ENCODE peak calls at places on chromosomes 4 and X, in seven cellular contexts. One of them, this sample, is unnamed.

GRCh38 chrX:21656587-21657317 is 1.4 kb downstream of the KLHL34 start:
- DNase-seq in HepG2: no peak
- DNase-seq in HCT116: no peak
- DNase-seq in NT2/D1: no peak
- DNase-seq in K562: no peak
- DNase-seq in GM12878: no peak
- DNase-seq in SK-N-SH: no peak
- DNase-seq in this sample: no peak

GRCh38 chrX:152992120-152992519 is 1.8 kb downstream of the PNMA5 start:
- DNase-seq in GM12878: no peak
- DNase-seq in HepG2: no peak
- DNase-seq in SK-N-SH: no peak
- DNase-seq in K562: no peak
- DNase-seq in HCT116: no peak
- DNase-seq in NT2/D1: no peak
- DNase-seq in this sample: no peak

GRCh38 chrX:155179343-155179997 is 36.8 kb upstream of the VBP1 start:
- DNase-seq in HepG2: no peak
- DNase-seq in GM12878: no peak
- DNase-seq in NT2/D1: no peak
- DNase-seq in SK-N-SH: no peak
- DNase-seq in K562: no peak
- DNase-seq in HCT116: no peak
- DNase-seq in this sample: no peak

GRCh38 chr4:128913228-128913627 is 103.7 kb downstream of the JADE1 start:
- DNase-seq in HCT116: no peak
- DNase-seq in SK-N-SH: no peak
- DNase-seq in K562: no peak
- DNase-seq in GM12878: peak
- DNase-seq in NT2/D1: no peak
- DNase-seq in HepG2: no peak
- DNase-seq in this sample: no peak

GRCh38 chr4:61572160-61572559 is 372.0 kb downstream of the ADGRL3 start:
- DNase-seq in K562: no peak
- DNase-seq in HepG2: no peak
- DNase-seq in GM12878: no peak
- DNase-seq in NT2/D1: no peak
- DNase-seq in SK-N-SH: no peak
- DNase-seq in HCT116: no peak
- DNase-seq in this sample: no peak

GRCh38 chrX:87402256-87402655 is 115.3 kb upstream of the KLHL4 start:
- DNase-seq in SK-N-SH: no peak
- DNase-seq in HepG2: no peak
- DNase-seq in NT2/D1: no peak
- DNase-seq in K562: no peak
- DNase-seq in GM12878: no peak
- DNase-seq in HCT116: no peak
- DNase-seq in this sample: no peak

GRCh38 chr4:7351014-7351413 is 83.7 kb downstream of the PSAPL1 start:
- DNase-seq in HCT116: no peak
- DNase-seq in SK-N-SH: no peak
- DNase-seq in NT2/D1: no peak
- DNase-seq in GM12878: no peak
- DNase-seq in HepG2: no peak
- DNase-seq in K562: no peak
- DNase-seq in this sample: no peak

GRCh38 chr4:144648042-144648441 is 2.1 kb downstream of the HHIP start:
- DNase-seq in HepG2: no peak
- DNase-seq in GM12878: no peak
- DNase-seq in NT2/D1: no peak
- DNase-seq in K562: no peak
- DNase-seq in SK-N-SH: no peak
- DNase-seq in HCT116: no peak
- DNase-seq in this sample: no peak

GRCh38 chr4:90528551-90528950 is 401.4 kb downstream of the CCSER1 start:
- DNase-seq in HCT116: no peak
- DNase-seq in GM12878: no peak
- DNase-seq in SK-N-SH: peak
- DNase-seq in HepG2: no peak
- DNase-seq in NT2/D1: no peak
- DNase-seq in K562: no peak
- DNase-seq in this sample: no peak

GRCh38 chr4:71293705-71294104 is 45.1 kb upstream of the SLC4A4 start:
- DNase-seq in SK-N-SH: no peak
- DNase-seq in GM12878: no peak
- DNase-seq in HCT116: no peak
- DNase-seq in NT2/D1: no peak
- DNase-seq in K562: no peak
- DNase-seq in HepG2: no peak
- DNase-seq in this sample: no peak

GRCh38 chr4:67480810-67481209 is 64.5 kb downstream of the CENPC start:
- DNase-seq in NT2/D1: no peak
- DNase-seq in HCT116: no peak
- DNase-seq in K562: no peak
- DNase-seq in GM12878: no peak
- DNase-seq in HepG2: no peak
- DNase-seq in SK-N-SH: no peak
- DNase-seq in this sample: no peak

GRCh38 chr4:1326751-1327525 is 20.1 kb upstream of the UVSSA start:
- DNase-seq in HCT116: no peak
- DNase-seq in SK-N-SH: no peak
- DNase-seq in HepG2: no peak
- DNase-seq in K562: no peak
- DNase-seq in GM12878: no peak
- DNase-seq in NT2/D1: no peak
- DNase-seq in this sample: no peak

GRCh38 chrX:40281341-40282005 is 183.7 kb upstream of the BCOR start:
- DNase-seq in GM12878: no peak
- DNase-seq in HCT116: no peak
- DNase-seq in NT2/D1: no peak
- DNase-seq in K562: no peak
- DNase-seq in SK-N-SH: no peak
- DNase-seq in HepG2: no peak
- DNase-seq in this sample: no peak

GRCh38 chr4:81566076-81566663 is 94.5 kb upstream of the RASGEF1B start:
- DNase-seq in GM12878: no peak
- DNase-seq in NT2/D1: no peak
- DNase-seq in HepG2: no peak
- DNase-seq in HCT116: no peak
- DNase-seq in K562: no peak
- DNase-seq in SK-N-SH: no peak
- DNase-seq in this sample: no peak

GRCh38 chr4:108502366-108502765 is 118.0 kb upstream of the RPL34 start:
- DNase-seq in HepG2: no peak
- DNase-seq in SK-N-SH: no peak
- DNase-seq in HCT116: no peak
- DNase-seq in K562: no peak
- DNase-seq in GM12878: no peak
- DNase-seq in NT2/D1: no peak
- DNase-seq in this sample: no peak

GRCh38 chr4:2071912-2072867 is 13.1 kb downstream of the NAT8L start:
- DNase-seq in NT2/D1: no peak
- DNase-seq in HCT116: no peak
- DNase-seq in HepG2: peak
- DNase-seq in SK-N-SH: peak
- DNase-seq in GM12878: no peak
- DNase-seq in K562: no peak
- DNase-seq in this sample: peak

GRCh38 chr4:25928320-25928955 is 14.4 kb downstream of the SMIM20 start:
- DNase-seq in K562: no peak
- DNase-seq in HepG2: no peak
- DNase-seq in HCT116: no peak
- DNase-seq in NT2/D1: no peak
- DNase-seq in GM12878: no peak
- DNase-seq in SK-N-SH: no peak
- DNase-seq in this sample: no peak

GRCh38 chrX:33171071-33171470 is 40.3 kb downstream of the DMD start:
- DNase-seq in HCT116: no peak
- DNase-seq in NT2/D1: no peak
- DNase-seq in SK-N-SH: no peak
- DNase-seq in GM12878: no peak
- DNase-seq in HepG2: no peak
- DNase-seq in K562: no peak
- DNase-seq in this sample: no peak
- TF ChIP-seq YY1 in HCT116: no peak
- TF ChIP-seq YY1 in NT2/D1: no peak
- TF ChIP-seq YY1 in SK-N-SH: no peak
- TF ChIP-seq YY1 in GM12878: no peak
- TF ChIP-seq YY1 in HepG2: no peak
- TF ChIP-seq YY1 in K562: no peak
- TF ChIP-seq YY1 in this sample: no peak

GRCh38 chr4:47835489-47835888 is 2.4 kb downstream of the CORIN start:
- DNase-seq in GM12878: no peak
- DNase-seq in SK-N-SH: no peak
- DNase-seq in HepG2: no peak
- DNase-seq in HCT116: no peak
- DNase-seq in NT2/D1: no peak
- DNase-seq in K562: no peak
- DNase-seq in this sample: no peak
- TF ChIP-seq YY1 in GM12878: no peak
- TF ChIP-seq YY1 in SK-N-SH: no peak
- TF ChIP-seq YY1 in HepG2: no peak
- TF ChIP-seq YY1 in HCT116: no peak
- TF ChIP-seq YY1 in NT2/D1: no peak
- TF ChIP-seq YY1 in K562: no peak
- TF ChIP-seq YY1 in this sample: no peak

GRCh38 chrX:100911731-100912130 is 17.0 kb downstream of the XKRX start:
- DNase-seq in HepG2: no peak
- DNase-seq in K562: no peak
- DNase-seq in SK-N-SH: no peak
- DNase-seq in NT2/D1: no peak
- DNase-seq in GM12878: no peak
- DNase-seq in HCT116: no peak
- DNase-seq in this sample: no peak
- TF ChIP-seq YY1 in HepG2: no peak
- TF ChIP-seq YY1 in K562: no peak
- TF ChIP-seq YY1 in SK-N-SH: no peak
- TF ChIP-seq YY1 in NT2/D1: no peak
- TF ChIP-seq YY1 in GM12878: no peak
- TF ChIP-seq YY1 in HCT116: no peak
- TF ChIP-seq YY1 in this sample: no peak

DNA sequence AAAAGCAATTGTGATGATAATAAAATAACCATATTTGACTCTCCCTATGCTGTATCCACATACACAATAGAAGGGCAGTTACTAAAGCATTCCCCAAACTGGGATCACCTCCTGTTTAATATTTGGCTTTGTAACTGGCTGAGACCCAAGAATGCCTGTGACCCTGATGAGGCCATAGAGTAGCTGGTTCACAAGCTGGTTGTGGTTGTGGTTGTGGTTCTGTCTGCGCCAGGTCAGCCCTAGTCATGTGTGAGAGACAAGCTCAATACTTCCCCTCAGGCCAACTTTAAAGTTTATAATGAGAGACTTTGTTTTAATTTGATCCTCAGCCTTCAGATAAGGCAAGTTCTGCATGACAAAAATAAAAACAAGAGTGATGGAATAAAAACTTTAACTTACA is 209.9 kb downstream of the PARM1 start:
- DNase-seq in NT2/D1: no peak
- DNase-seq in HepG2: no peak
- DNase-seq in HCT116: no peak
- DNase-seq in SK-N-SH: no peak
- DNase-seq in GM12878: no peak
- DNase-seq in K562: no peak
- DNase-seq in this sample: no peak
- TF ChIP-seq YY1 in NT2/D1: no peak
- TF ChIP-seq YY1 in HepG2: no peak
- TF ChIP-seq YY1 in HCT116: no peak
- TF ChIP-seq YY1 in SK-N-SH: no peak
- TF ChIP-seq YY1 in GM12878: no peak
- TF ChIP-seq YY1 in K562: no peak
- TF ChIP-seq YY1 in this sample: no peak

GRCh38 chr4:110119347-110119746 is 79.1 kb downstream of the ELOVL6 start:
- DNase-seq in HepG2: no peak
- DNase-seq in GM12878: no peak
- DNase-seq in SK-N-SH: no peak
- DNase-seq in HCT116: no peak
- DNase-seq in K562: no peak
- DNase-seq in NT2/D1: no peak
- DNase-seq in this sample: no peak
- TF ChIP-seq YY1 in HepG2: no peak
- TF ChIP-seq YY1 in GM12878: no peak
- TF ChIP-seq YY1 in SK-N-SH: no peak
- TF ChIP-seq YY1 in HCT116: no peak
- TF ChIP-seq YY1 in K562: no peak
- TF ChIP-seq YY1 in NT2/D1: no peak
- TF ChIP-seq YY1 in this sample: no peak

GRCh38 chr4:118683513-118683912 is 1.7 kb upstream of the METTL14 start:
- DNase-seq in NT2/D1: no peak
- DNase-seq in HCT116: no peak
- DNase-seq in SK-N-SH: peak
- DNase-seq in GM12878: no peak
- DNase-seq in HepG2: peak
- DNase-seq in K562: no peak
- DNase-seq in this sample: no peak

GRCh38 chr4:118684873-118685811 is at the start of gene METTL14:
- DNase-seq in GM12878: peak
- DNase-seq in NT2/D1: peak
- DNase-seq in HepG2: peak
- DNase-seq in K562: peak
- DNase-seq in HCT116: peak
- DNase-seq in SK-N-SH: peak
- DNase-seq in this sample: peak

GRCh38 chr4:118680808-118681207 is 4.4 kb upstream of the METTL14 start:
- DNase-seq in HepG2: no peak
- DNase-seq in K562: no peak
- DNase-seq in GM12878: no peak
- DNase-seq in SK-N-SH: no peak
- DNase-seq in HCT116: no peak
- DNase-seq in NT2/D1: no peak
- DNase-seq in this sample: no peak

GRCh38 chr4:118682928-118683327 is 2.3 kb upstream of the METTL14 start:
- DNase-seq in NT2/D1: no peak
- DNase-seq in K562: peak
- DNase-seq in HCT116: no peak
- DNase-seq in GM12878: no peak
- DNase-seq in HepG2: peak
- DNase-seq in SK-N-SH: peak
- DNase-seq in this sample: no peak
- TF ChIP-seq YY1 in NT2/D1: no peak
- TF ChIP-seq YY1 in K562: no peak
- TF ChIP-seq YY1 in HCT116: no peak
- TF ChIP-seq YY1 in GM12878: no peak
- TF ChIP-seq YY1 in HepG2: no peak
- TF ChIP-seq YY1 in SK-N-SH: no peak
- TF ChIP-seq YY1 in this sample: no peak